ENCODE peak calls at places on chromosomes 7 and 10, in nine cellular contexts. Z, O, C, J, Q, V, P, G and E are unnamed samples.

GRCh38 chr10:78712147-78712546 is 356.6 kb upstream of the ZMIZ1 start:
- DNase-seq in Z (peak; percentile 55), O (no peak), C (no peak), J (no peak), Q (no peak), V (peak; percentile 81), P (no peak), G (no peak), E (no peak)

GRCh38 chr10:45660876-45661411 is 11.6 kb downstream of the ZFAND4 start:
- DNase-seq in Z (no peak), O (peak; percentile 7), C (no peak), J (peak; percentile 55), Q (no peak), V (no peak), P (no peak), G (no peak), E (no peak)

GRCh38 chr7:139183878-139184338 is 47.1 kb upstream of the UBN2 start:
- DNase-seq in Z (no peak), O (no peak), C (no peak), J (no peak), Q (no peak), V (no peak), P (no peak), G (no peak), E (peak; percentile 8)

GRCh38 chr7:101077303-101078086 is 7.8 kb upstream of the TRIM56 start:
- DNase-seq in Z (peak; percentile 81), O (peak; percentile 88), C (peak; percentile 80), J (peak; percentile 77), Q (peak; percentile 61), V (peak; percentile 74), P (peak; percentile 77), G (peak; percentile 77), E (peak; percentile 83)

GRCh38 chr10:63921932-63922713 is 400.9 kb downstream of the REEP3 start:
- DNase-seq in Z (no peak), O (no peak), C (no peak), J (no peak), Q (no peak), V (no peak), P (no peak), G (no peak), E (no peak)

GRCh38 chr10:46019541-46020343 is 10.7 kb downstream of the NCOA4 start:
- DNase-seq in Z (no peak), O (peak; percentile 16), C (no peak), J (peak; percentile 86), Q (no peak), V (peak; percentile 66), P (no peak), G (no peak), E (no peak)

GRCh38 chr7:67823345-67823744 is 826.7 kb downstream of the TYW1 start:
- DNase-seq in Z (no peak), O (no peak), C (no peak), J (no peak), Q (no peak), V (no peak), P (no peak), G (no peak), E (no peak)

GRCh38 chr10:33010132-33011037 is 52.4 kb upstream of the ITGB1 start:
- DNase-seq in Z (no peak), O (peak; percentile 47), C (peak; percentile 30), J (no peak), Q (no peak), V (no peak), P (no peak), G (peak; percentile 22), E (peak; percentile 30)

GRCh38 chr10:70576803-70577517 is 25.6 kb downstream of the PRF1 start:
- DNase-seq in Z (no peak), O (no peak), C (no peak), J (no peak), Q (no peak), V (no peak), P (no peak), G (no peak), E (no peak)

GRCh38 chr7:5564894-5565293 is 141.3 kb upstream of the TNRC18 start:
- DNase-seq in Z (no peak), O (no peak), C (no peak), J (no peak), Q (no peak), V (no peak), P (no peak), G (no peak), E (no peak)

GRCh38 chr7:92925876-92926696 is 89.7 kb upstream of the CDK6 start:
- DNase-seq in Z (no peak), O (peak; percentile 83), C (no peak), J (no peak), Q (no peak), V (no peak), P (no peak), G (no peak), E (no peak)

GRCh38 chr10:66928000-66928770 is 2.3 kb downstream of the LRRTM3 start:
- DNase-seq in Z (no peak), O (peak; percentile 45), C (no peak), J (no peak), Q (no peak), V (no peak), P (no peak), G (no peak), E (no peak)

GRCh38 chr7:77727936-77728701 is 31.9 kb downstream of the RSBN1L start:
- DNase-seq in Z (no peak), O (peak; percentile 43), C (peak; percentile 35), J (no peak), Q (no peak), V (no peak), P (no peak), G (peak; percentile 48), E (no peak)

GRCh38 chr7:55065511-55066229 is 46.9 kb downstream of the EGFR start:
- DNase-seq in Z (no peak), O (peak; percentile 34), C (no peak), J (no peak), Q (no peak), V (no peak), P (no peak), G (no peak), E (no peak)

GRCh38 chr7:135186841-135187253 is 16.3 kb upstream of the CYREN start:
- DNase-seq in Z (no peak), O (no peak), C (no peak), J (no peak), Q (no peak), V (no peak), P (no peak), G (no peak), E (no peak)

GRCh38 chr7:27585781-27586447 is 76.8 kb downstream of the HIBADH start:
- DNase-seq in Z (no peak), O (no peak), C (no peak), J (no peak), Q (no peak), V (no peak), P (no peak), G (no peak), E (no peak)

GRCh38 chr7:155799514-155799913 is 12.7 kb downstream of the SHH start:
- DNase-seq in Z (peak; percentile 37), O (no peak), C (no peak), J (no peak), Q (no peak), V (peak; percentile 28), P (no peak), G (no peak), E (no peak)

GRCh38 chr10:86642499-86642898 is 11.8 kb upstream of the OPN4 start:
- DNase-seq in Z (no peak), O (no peak), C (no peak), J (no peak), Q (no peak), V (no peak), P (no peak), G (no peak), E (no peak)
- TF ChIP-seq CTCF in Z (no peak), O (no peak), C (no peak), J (no peak), Q (no peak), V (no peak), P (no peak), G (no peak), E (no peak)

GRCh38 chr10:19921300-19922140 is 105.3 kb downstream of the PLXDC2 start:
- DNase-seq in Z (no peak), O (no peak), C (no peak), J (no peak), Q (no peak), V (no peak), P (no peak), G (no peak), E (no peak)
- H3K9me3 ChIP-seq in Z (no peaks in the 10 kb centered on the region), O (no peaks in the 10 kb centered on the region), C (no peaks in the 10 kb centered on the region), J (no peaks in the 10 kb centered on the region), Q (no peaks in the 10 kb centered on the region), V (no peaks in the 10 kb centered on the region), P (no peaks in the 10 kb centered on the region), G (no peaks in the 10 kb centered on the region), E (no peaks in the 10 kb centered on the region)

DNA sequence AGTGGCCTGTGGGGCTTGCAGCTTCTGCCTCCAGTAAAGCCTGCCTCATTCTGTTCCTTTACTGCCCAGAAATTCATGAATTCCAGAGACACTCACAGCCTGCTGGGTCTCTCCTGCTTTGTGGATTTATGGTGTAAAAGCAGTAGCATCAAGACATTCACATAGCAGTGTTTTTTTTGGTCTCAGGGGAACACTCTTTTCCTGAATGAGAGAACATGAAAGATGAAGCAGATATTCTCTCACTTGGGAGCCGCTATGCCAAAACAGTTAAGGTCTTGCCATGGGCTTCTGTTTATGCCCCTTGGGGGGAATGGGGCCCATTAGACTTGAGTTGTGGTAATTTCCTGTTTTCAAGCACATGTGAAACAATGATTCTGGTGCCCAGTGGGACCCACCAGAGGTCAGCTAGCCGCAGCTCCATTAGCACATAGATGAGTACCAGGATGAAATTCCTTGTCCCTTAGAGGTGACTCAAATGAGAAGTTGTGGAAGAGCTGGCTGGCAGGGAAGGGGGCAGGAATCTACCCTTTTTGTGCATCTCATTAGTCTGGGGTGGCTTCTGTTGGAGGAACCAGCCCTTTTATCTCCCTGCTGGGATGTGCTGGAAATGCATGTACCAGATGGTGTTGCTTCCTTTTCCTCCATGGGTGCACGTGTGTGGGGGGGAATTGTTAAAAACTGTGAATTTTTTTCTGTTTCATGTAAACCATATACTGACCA is 13.2 kb downstream of the BMPER start:
- DNase-seq in Z (no peak), O (no peak), C (no peak), J (no peak), Q (no peak), V (no peak), P (no peak), G (no peak), E (no peak)
- TF ChIP-seq CTCF in Z (no peak), O (no peak), C (no peak), J (no peak), Q (no peak), V (no peak), P (no peak), G (no peak), E (no peak)

DNA sequence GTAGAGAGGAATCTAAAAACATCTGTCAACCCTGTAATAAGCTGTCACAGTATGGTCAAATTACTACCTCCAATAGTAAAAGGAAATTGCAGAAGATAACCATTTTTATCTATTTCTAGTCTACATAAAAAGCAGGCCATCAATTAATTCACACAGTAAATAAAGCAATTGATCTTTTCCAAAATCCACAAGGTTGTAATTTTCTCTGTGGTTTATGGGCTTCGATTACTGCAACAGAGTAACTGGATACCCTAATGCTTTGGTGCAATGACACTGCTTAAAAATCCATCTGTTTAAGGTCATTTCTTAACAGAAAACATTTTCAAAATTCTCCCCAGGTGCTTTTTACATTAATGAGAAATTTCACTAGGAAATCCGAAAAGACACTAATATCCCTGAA is 23.9 kb downstream of the ESYT2 start:
- DNase-seq in Z (no peak), O (no peak), C (no peak), J (no peak), Q (no peak), V (no peak), P (no peak), G (no peak), E (no peak)
- H3K9me3 ChIP-seq in Z (no peaks in the 10 kb centered on the region), O (no peaks in the 10 kb centered on the region), C (no peaks in the 10 kb centered on the region), J (peaks cover 38% of the 10 kb centered on the region), Q (no peaks in the 10 kb centered on the region), V (no peaks in the 10 kb centered on the region), P (no peaks in the 10 kb centered on the region), G (no peaks in the 10 kb centered on the region), E (peaks cover 4% of the 10 kb centered on the region)

GRCh38 chr10:132150777-132151176 is 36.0 kb upstream of the DPYSL4 start:
- DNase-seq in Z (no peak), O (no peak), C (no peak), J (no peak), Q (no peak), V (no peak), P (no peak), G (no peak), E (no peak)
- TF ChIP-seq CTCF in Z (no peak), O (no peak), C (no peak), J (no peak), Q (no peak), V (no peak), P (no peak), G (peak; percentile 13), E (no peak)